ENCODE peak calls at places on chromosome 14, in four cellular contexts. D is endothelial cell of umbilical vein, C is MM.1S, M is neural crest cell. U is an unnamed sample.

GRCh38 chr14:71029236-71029781 is 122.0 kb downstream of the PCNX1 start:
- DNase-seq in D (no peak), C (no peak), M (no peak), U (no peak)

GRCh38 chr14:30551460-30551859 is 7.5 kb upstream of the G2E3 start:
- DNase-seq in D (no peak), C (no peak), M (no peak), U (no peak)

GRCh38 chr14:63542231-63542999 is 762 bp downstream of the PPP2R5E start:
- DNase-seq in D (peak; percentile 56), C (no peak), M (peak; percentile 15), U (peak; percentile 44)

GRCh38 chr14:91303091-91303923 is 58.8 kb upstream of the GPR68 start:
- DNase-seq in D (peak; percentile 38), C (peak; percentile 26), M (no peak), U (no peak)

GRCh38 chr14:103730490-103731035 is 15.0 kb downstream of the ZFYVE21 start:
- DNase-seq in D (no peak), C (no peak), M (no peak), U (no peak)

GRCh38 chr14:26204362-26204953 is 393.4 kb downstream of the NOVA1 start:
- DNase-seq in D (peak; percentile 49), C (no peak), M (peak; percentile 18), U (peak; percentile 39)

GRCh38 chr14:103923863-103924262 is 4.4 kb upstream of the TDRD9 start:
- DNase-seq in D (peak; percentile 87), C (no peak), M (no peak), U (no peak)

GRCh38 chr14:81837304-81837703 is 303.7 kb upstream of the SEL1L start:
- DNase-seq in D (no peak), C (no peak), M (no peak), U (no peak)

GRCh38 chr14:78530078-78530477 is 359.9 kb downstream of the NRXN3 start:
- DNase-seq in D (no peak), C (peak; percentile 9), M (peak; percentile 61), U (no peak)

GRCh38 chr14:31283568-31284252 is 76.1 kb upstream of the HECTD1 start:
- DNase-seq in D (peak; percentile 49), C (no peak), M (no peak), U (no peak)

DNA sequence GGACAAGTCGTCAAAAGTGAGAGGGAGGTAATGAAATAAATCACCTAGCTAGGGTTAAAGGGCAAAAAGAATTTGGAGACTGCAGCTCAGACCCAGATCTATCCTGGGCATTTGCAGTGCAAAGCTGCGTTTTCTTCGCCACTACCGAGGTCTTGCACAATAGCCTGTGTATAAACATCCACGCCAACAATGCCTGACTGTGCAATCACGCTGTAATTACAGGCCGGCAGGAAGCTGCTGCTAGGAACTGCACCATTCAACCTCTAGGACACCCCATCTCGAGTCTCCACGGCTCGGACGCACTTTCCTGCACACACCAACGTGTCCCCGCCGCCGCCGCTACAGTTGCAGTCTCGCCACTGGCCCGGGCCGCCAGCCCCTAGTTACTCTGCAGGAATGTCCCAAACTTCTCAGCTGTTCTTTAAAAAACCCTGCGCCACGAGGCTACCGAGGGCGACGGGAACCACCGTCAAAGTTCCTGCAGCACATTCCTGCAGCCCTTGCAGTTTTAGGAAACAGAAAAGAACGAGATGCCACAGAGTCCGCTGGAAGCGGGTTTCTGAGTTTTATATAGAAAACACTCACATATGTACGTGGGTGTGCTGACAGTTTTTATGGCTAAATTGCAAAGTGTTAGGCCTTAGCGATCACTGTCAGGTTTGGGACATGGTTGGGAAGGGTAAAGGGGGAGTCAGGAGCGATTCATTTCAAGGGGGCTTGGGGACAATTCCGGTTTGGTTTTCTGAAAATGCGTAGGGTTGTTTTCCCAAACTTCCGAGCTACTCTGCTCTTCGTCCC is 65.6 kb upstream of the PTGR2 start:
- DNase-seq in D (peak; percentile 84), C (no peak), M (peak; percentile 51), U (peak; percentile 97)
- TF ChIP-seq CTCF in D (peak; percentile 35), C (no peak), M (peak; percentile 43), U (no peak)

GRCh38 chr14:36524874-36525745 is 5.1 kb upstream of the NKX2-1 start:
- DNase-seq in D (no peak), C (no peak), M (peak; percentile 72), U (no peak)
- TF ChIP-seq CTCF in D (peak; percentile 50), C (no peak), M (peak; percentile 78), U (peak; percentile 20)

GRCh38 chr14:69615471-69616407 is 4.3 kb downstream of the SUSD6 start:
- DNase-seq in D (peak; percentile 65), C (peak; percentile 81), M (no peak), U (peak; percentile 85)
- TF ChIP-seq CTCF in D (no peak), C (no peak), M (no peak), U (no peak)

DNA sequence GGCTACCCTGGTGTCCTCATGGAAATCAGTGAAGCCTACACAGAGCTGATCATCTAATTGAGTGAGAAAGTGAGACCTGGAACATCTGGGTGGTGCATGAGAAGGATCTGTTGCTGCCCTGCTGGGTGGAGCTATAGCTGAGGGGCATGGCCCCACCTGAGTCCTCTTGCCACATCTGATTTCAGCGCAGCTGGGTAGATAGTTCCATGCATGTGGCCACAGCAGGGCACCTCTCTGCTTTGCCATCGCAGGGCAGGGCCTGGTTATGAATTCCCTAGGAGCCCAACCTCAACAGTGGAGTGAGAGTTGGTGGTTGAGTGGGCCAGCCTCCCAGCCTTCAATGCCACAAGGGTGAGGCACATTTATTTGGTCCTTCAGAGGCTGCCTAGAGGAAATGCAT is 407.8 kb downstream of the BCL11B start:
- DNase-seq in D (no peak), C (no peak), M (no peak), U (no peak)
- TF ChIP-seq CTCF in D (no peak), C (no peak), M (no peak), U (no peak)

DNA sequence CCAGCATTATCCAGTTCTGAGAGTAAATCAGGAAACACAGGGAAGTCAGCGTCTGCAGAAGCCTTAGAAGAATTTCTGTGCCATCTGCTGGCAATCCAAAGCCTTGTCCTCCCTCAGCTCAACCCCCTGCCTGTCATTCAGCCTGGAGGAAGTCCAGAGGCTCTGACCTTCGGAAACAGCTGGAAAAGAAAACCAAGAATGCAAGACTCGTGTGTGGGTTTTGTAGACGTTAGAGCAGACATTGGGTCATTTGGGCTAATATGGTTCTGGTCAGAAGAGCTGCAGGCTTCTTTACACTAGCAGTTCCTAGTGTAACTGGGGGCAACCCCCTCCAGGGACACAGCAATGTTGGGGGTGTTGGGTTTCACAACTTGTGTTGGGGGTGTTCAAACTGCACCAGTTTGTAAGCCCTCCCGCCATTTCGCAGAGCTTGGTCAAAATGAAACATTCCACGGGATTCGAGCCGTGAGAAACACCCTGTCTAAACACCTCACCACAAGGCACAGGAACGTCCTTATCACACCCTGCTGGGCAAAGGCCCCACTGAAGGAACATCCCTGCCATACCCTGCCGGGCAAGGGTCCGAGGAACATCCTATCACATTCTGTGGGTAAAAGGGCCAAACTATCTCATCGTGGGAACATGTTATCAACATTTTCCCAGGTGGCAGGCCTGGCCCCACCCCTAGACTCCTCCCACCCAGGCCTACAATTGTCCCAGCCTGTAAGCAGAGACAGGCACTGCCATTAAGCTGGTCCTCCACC is 21.0 kb upstream of the SERPINA4 start:
- DNase-seq in D (peak; percentile 43), C (no peak), M (no peak), U (peak; percentile 14)
- TF ChIP-seq CTCF in D (no peak), C (no peak), M (no peak), U (no peak)

U was measured in foreskin fibroblast.